ENCODE peak calls at places on chromosomes 16 and 17, in nine cellular contexts. N is thoracic aorta; K is NB4; J is right cardiac atrium; Y is BE2C; D is T-cell; F is activated CD8-positive, alpha-beta T cell treated with anti-CD3 and anti-CD28 coated beads, Interleukin-2, amount 10 ng/mL, durations not matched to agents 7 days and 5 days; Z is astrocyte of the spinal cord; R is Jurkat, Clone E6-1. P is an unnamed sample.

GRCh38 chr16:11359370-11359769 is 14.1 kb downstream of the RMI2 start:
- DNase-seq in J (no peak), D (no peak), K (no peak), Y (no peak), R (peak), F (no peak), N (no peak), Z (peak), P (no peak)

GRCh38 chr17:74442670-74443515 is 11.0 kb downstream of the GPRC5C start:
- DNase-seq in K (peak), J (peak), N (peak), Y (peak), R (no peak), Z (no peak), D (no peak), F (no peak), P (peak)

GRCh38 chr16:29321585-29321984 is 84.9 kb downstream of the NPIPB11 start:
- DNase-seq in J (no peak), R (no peak), Y (no peak), Z (no peak), N (no peak), F (no peak), K (no peak), D (no peak), P (no peak)

GRCh38 chr16:88560722-88561484 is 9.3 kb upstream of the ZC3H18 start:
- DNase-seq in J (no peak), K (peak), F (peak), Z (peak), N (no peak), Y (no peak), D (no peak), R (no peak), P (no peak)

GRCh38 chr16:17359778-17360177 is 111.0 kb downstream of the XYLT1 start:
- DNase-seq in K (peak), J (no peak), R (no peak), Z (no peak), D (no peak), N (no peak), Y (no peak), F (peak), P (peak)

GRCh38 chr16:68331879-68332410 is 21.1 kb downstream of the PRMT7 start:
- DNase-seq in Y (no peak), N (no peak), D (no peak), J (no peak), R (no peak), F (no peak), Z (peak), K (no peak), P (no peak)

GRCh38 chr17:7894866-7895265 is 6.3 kb downstream of the CHD3 start:
- DNase-seq in J (no peak), D (no peak), K (no peak), R (no peak), Z (no peak), F (no peak), N (no peak), Y (no peak), P (no peak)

GRCh38 chr17:7846765-7847661 is 7.9 kb upstream of the TMEM88 start:
- DNase-seq in J (peak), F (no peak), R (no peak), D (no peak), Z (no peak), K (no peak), Y (no peak), N (no peak), P (no peak)

GRCh38 chr17:80441133-80441578 is 26.2 kb downstream of the ENDOV start:
- DNase-seq in D (peak), R (peak), F (peak), J (peak), K (peak), Y (no peak), Z (peak), N (no peak), P (no peak)